ENCODE peak calls at places on chromosome 13, in nine cellular contexts. E is neural crest cell; R is fibroblast of pulmonary artery; F is NCI-H1092; Y is CD4-positive, alpha-beta T cell; Z is amniotic stem cell; G is stimulated activated CD4-positive, alpha-beta T cell treated with anti-CD3 and anti-CD28 coated beads, Interleukin-1b, Interleukin-23, amount 100 ng/mL, for 24 hours; W is activated T-cell treated with anti-CD3 and anti-CD28 coated beads, Interleukin-2, amount 50 U/mL, for 72 hours; U is GM10248. V is an unnamed sample.

GRCh38 chr13:109665781-109666249 is 120.6 kb downstream of the IRS2 start:
- DNase-seq in E (no peak), R (no peak), F (no peak), Y (no peak), Z (no peak), G (no peak), W (no peak), U (no peak), V (no peak)

GRCh38 chr13:45882626-45883025 is 31.1 kb upstream of the SIAH3 start:
- DNase-seq in E (no peak), R (no peak), F (no peak), Y (no peak), Z (no peak), G (no peak), W (no peak), U (no peak), V (no peak)

GRCh38 chr13:102028846-102029245 is 373.0 kb downstream of the FGF14 start:
- DNase-seq in E (no peak), R (no peak), F (peak), Y (no peak), Z (no peak), G (no peak), W (no peak), U (no peak), V (no peak)

GRCh38 chr13:98451676-98452105 is 125.2 kb downstream of the STK24 start:
- DNase-seq in E (no peak), R (peak), F (no peak), Y (no peak), Z (no peak), G (no peak), W (no peak), U (no peak), V (no peak)

GRCh38 chr13:73056054-73056962 is 2.5 kb upstream of the KLF5 start:
- DNase-seq in E (no peak), R (peak), F (no peak), Y (no peak), Z (peak), G (no peak), W (no peak), U (no peak), V (no peak)

GRCh38 chr13:51560336-51560735 is 23.9 kb upstream of the WDFY2 start:
- DNase-seq in E (no peak), R (no peak), F (no peak), Y (no peak), Z (no peak), G (no peak), W (no peak), U (no peak), V (no peak)

GRCh38 chr13:102856603-102857002 is 10.8 kb downstream of the ERCC5 start:
- DNase-seq in E (no peak), R (peak), F (no peak), Y (no peak), Z (no peak), G (no peak), W (no peak), U (no peak), V (no peak)

GRCh38 chr13:66657165-66657895 is 572.8 kb downstream of the PCDH9 start:
- DNase-seq in E (no peak), R (peak), F (peak), Y (no peak), Z (peak), G (no peak), W (no peak), U (no peak), V (peak)

GRCh38 chr13:106612688-106613087 is 44.8 kb upstream of the ARGLU1 start:
- DNase-seq in E (no peak), R (peak), F (no peak), Y (no peak), Z (no peak), G (no peak), W (no peak), U (no peak), V (no peak)

GRCh38 chr13:27355894-27356293 is 68.5 kb upstream of the GTF3A start:
- DNase-seq in E (no peak), R (no peak), F (no peak), Y (no peak), Z (no peak), G (no peak), W (no peak), U (no peak), V (no peak)